ENCODE peak calls at places on chromosomes 11 and 22, in ten cellular contexts. D is A549, I is sigmoid colon, C is neural progenitor cell, L is mesendoderm, E is psoas muscle, P is mucosa of descending colon, S is adrenal gland, Z is GM23338, Q is breast epithelium. F is an unnamed sample.

GRCh38 chr11:12198261-12198925 is 88.0 kb downstream of the MICAL2 start:
- DNase-seq in C (no peak), E (no peak), D (no peak), L (no peak), Q (no peak), Z (no peak), I (no peak), P (no peak), S (no peak), F (no peak)

GRCh38 chr11:126348806-126349582 is 6.5 kb upstream of the ST3GAL4 start:
- DNase-seq in Z (no peak), S (peak; percentile 53), I (no peak), Q (no peak), L (no peak), C (no peak), P (peak; percentile 46), E (no peak), D (no peak), F (peak; percentile 82)

GRCh38 chr11:83150450-83150849 is 6.5 kb upstream of the PCF11 start:
- DNase-seq in S (no peak), E (no peak), Q (no peak), L (no peak), I (no peak), P (no peak), C (no peak), Z (no peak), D (no peak), F (no peak)

GRCh38 chr11:17256512-17256911 is 20.0 kb upstream of the NUCB2 start:
- DNase-seq in S (no peak), E (no peak), D (no peak), P (no peak), C (no peak), I (no peak), L (no peak), Q (no peak), Z (no peak), F (no peak)

GRCh38 chr22:32700186-32700882 is 101.2 kb upstream of the TIMP3 start:
- DNase-seq in C (peak; percentile 36), Q (no peak), E (no peak), S (no peak), P (no peak), D (no peak), Z (no peak), I (no peak), L (peak; percentile 55), F (peak; percentile 79)

GRCh38 chr11:110525883-110526282 is 96.1 kb downstream of the FDX1 start:
- DNase-seq in E (peak; percentile 70), C (no peak), I (no peak), D (no peak), S (peak; percentile 53), L (no peak), P (no peak), Q (peak; percentile 83), Z (no peak), F (peak; percentile 18)

GRCh38 chr11:101862410-101863233 is 52.2 kb upstream of the CEP126 start:
- DNase-seq in Z (peak; percentile 79), S (peak; percentile 26), P (no peak), E (no peak), L (peak; percentile 90), Q (no peak), D (peak; percentile 44), C (peak; percentile 63), I (no peak), F (no peak)

GRCh38 chr11:57937431-57937830 is 86.2 kb upstream of the OR9Q1 start:
- DNase-seq in D (no peak), I (no peak), C (no peak), L (no peak), Q (no peak), Z (no peak), P (no peak), S (no peak), E (no peak), F (no peak)

GRCh38 chr11:13955971-13956421 is 6.5 kb upstream of the SPON1 start:
- DNase-seq in L (peak; percentile 81), I (peak; percentile 83), D (no peak), S (peak; percentile 75), P (no peak), Q (peak; percentile 43), C (peak; percentile 83), E (no peak), Z (peak; percentile 84), F (peak; percentile 73)

GRCh38 chr22:41358927-41359326 is 22.8 kb upstream of the TEF start:
- DNase-seq in I (no peak), C (no peak), Q (no peak), P (no peak), L (no peak), E (no peak), D (no peak), Z (peak; percentile 35), S (no peak), F (no peak)

GRCh38 chr11:68837583-68838571 is 3.8 kb downstream of the CPT1A start:
- DNase-seq in C (no peak), D (no peak), Q (no peak), Z (no peak), L (no peak), P (no peak), E (no peak), I (no peak), S (no peak), F (no peak)

GRCh38 chr11:1271927-1272326 is 37.5 kb downstream of the TOLLIP start:
- DNase-seq in Q (no peak), P (peak; percentile 38), C (no peak), D (no peak), I (no peak), E (no peak), Z (no peak), S (no peak), L (no peak), F (peak; percentile 30)

GRCh38 chr11:1269957-1270356 is 39.5 kb downstream of the TOLLIP start:
- DNase-seq in C (no peak), Q (no peak), D (no peak), L (no peak), E (no peak), P (no peak), I (no peak), S (no peak), Z (no peak), F (peak; percentile 21)

GRCh38 chr11:1270476-1270875 is 39.0 kb downstream of the TOLLIP start:
- DNase-seq in D (no peak), L (no peak), E (no peak), I (no peak), P (peak; percentile 32), Q (no peak), C (no peak), Z (no peak), S (no peak), F (peak; percentile 18)

GRCh38 chr11:1271406-1271805 is 38.0 kb downstream of the TOLLIP start:
- DNase-seq in E (no peak), Q (no peak), L (no peak), I (no peak), S (no peak), D (no peak), C (no peak), P (peak; percentile 20), Z (no peak), F (peak; percentile 5)

GRCh38 chr11:1271002-1271401 is 38.4 kb downstream of the TOLLIP start:
- DNase-seq in P (peak; percentile 25), S (no peak), D (no peak), Q (no peak), L (peak; percentile 67), E (no peak), I (no peak), Z (no peak), C (no peak), F (no peak)
- H3K4me3 ChIP-seq in P (no peak overlapping the region), S (no peak overlapping the region), D (no peak overlapping the region), Q (no peak overlapping the region), L (no peak overlapping the region), E (no peak overlapping the region), I (no peak overlapping the region), Z (no peak overlapping the region), C (no peak overlapping the region), F (no peak overlapping the region)

GRCh38 chr11:94149435-94149834 is 20.8 kb downstream of the PANX1 start:
- DNase-seq in S (no peak), L (no peak), I (no peak), E (no peak), P (no peak), Q (no peak), Z (no peak), C (no peak), D (no peak), F (no peak)

GRCh38 chr11:94145916-94146315 is 17.3 kb downstream of the PANX1 start:
- DNase-seq in Z (no peak), I (no peak), E (no peak), Q (no peak), S (no peak), D (no peak), L (no peak), P (no peak), C (no peak), F (no peak)

GRCh38 chr11:94145431-94145830 is 16.8 kb downstream of the PANX1 start:
- DNase-seq in I (no peak), S (no peak), Z (no peak), Q (no peak), E (no peak), L (no peak), D (no peak), C (no peak), P (no peak), F (no peak)

GRCh38 chr11:94148189-94148588 is 19.5 kb downstream of the PANX1 start:
- DNase-seq in Z (no peak), L (no peak), D (no peak), I (no peak), Q (no peak), C (no peak), P (no peak), S (no peak), E (no peak), F (no peak)

GRCh38 chr11:94147433-94147845 is 18.8 kb downstream of the PANX1 start:
- DNase-seq in L (no peak), Z (no peak), P (no peak), C (no peak), E (no peak), I (no peak), D (no peak), Q (no peak), S (no peak), F (no peak)
- H3K4me1 ChIP-seq in L (peaks cover 10% of the 10 kb centered on the region), Z (peaks cover 66% of the 10 kb centered on the region), P (no peaks in the 10 kb centered on the region), C (peaks cover 20% of the 10 kb centered on the region), E (peaks cover 6% of the 10 kb centered on the region), I (no peaks in the 10 kb centered on the region), D (peaks cover 90% of the 10 kb centered on the region), Q (peaks cover 5% of the 10 kb centered on the region), S (peaks cover 52% of the 10 kb centered on the region), F (peaks cover 21% of the 10 kb centered on the region)

DNA sequence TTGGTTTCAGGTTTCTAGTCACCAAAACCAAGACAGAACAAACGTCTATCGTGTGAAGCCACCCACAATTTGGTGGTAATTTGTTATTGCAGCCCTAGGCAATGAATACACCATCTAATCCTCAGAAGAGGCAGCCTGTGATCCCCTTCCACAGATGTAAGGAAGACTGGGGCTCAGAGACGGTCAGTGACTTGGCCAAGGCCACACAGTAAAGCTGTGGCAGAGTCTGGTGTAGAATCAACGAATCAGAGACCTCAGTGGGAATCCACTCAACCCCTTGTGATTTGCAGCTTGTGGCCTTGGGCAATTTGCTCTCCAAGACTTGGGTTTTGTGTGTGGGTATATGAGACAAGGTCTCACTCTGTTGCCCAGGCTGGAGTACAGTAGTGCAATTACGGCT is 1.9 kb downstream of the LGALS2 start:
- DNase-seq in Q (no peak), L (no peak), I (no peak), S (no peak), Z (no peak), D (no peak), P (no peak), C (no peak), E (no peak), F (no peak)
- H3K4me3 ChIP-seq in Q (no peak overlapping the region), L (no peak overlapping the region), I (no peak overlapping the region), S (no peak overlapping the region), Z (no peak overlapping the region), D (no peak overlapping the region), P (no peak overlapping the region), C (no peak overlapping the region), E (no peak overlapping the region), F (no peak overlapping the region)

GRCh38 chr22:19691007-19691720 is 23.1 kb upstream of the SEPTIN5 start:
- DNase-seq in E (no peak), S (no peak), C (no peak), D (no peak), Q (no peak), L (no peak), Z (no peak), I (no peak), P (no peak), F (no peak)
- H3K4me1 ChIP-seq in E (no peaks in the 10 kb centered on the region), S (no peaks in the 10 kb centered on the region), C (peaks cover 22% of the 10 kb centered on the region), D (peaks cover 13% of the 10 kb centered on the region), Q (no peaks in the 10 kb centered on the region), L (peaks cover 4% of the 10 kb centered on the region), Z (no peaks in the 10 kb centered on the region), I (no peaks in the 10 kb centered on the region), P (no peaks in the 10 kb centered on the region), F (no peaks in the 10 kb centered on the region)